ENCODE peak calls at places on chromosome 9, in four cellular contexts. K is right atrium auricular region, C is choroid plexus epithelial cell, M is GM12865. E is an unnamed sample.

GRCh38 chr9:121568541-121569265 is 69.1 kb upstream of the GGTA1 start:
- DNase-seq in C (no peak), M (no peak), K (peak; percentile 74), E (no peak)

GRCh38 chr9:108835831-108836230 is 20.0 kb downstream of the ACTL7B start:
- DNase-seq in M (no peak), K (no peak), C (no peak), E (no peak)

GRCh38 chr9:76542360-76542759 is 83.4 kb downstream of the GCNT1 start:
- DNase-seq in M (no peak), C (no peak), K (no peak), E (no peak)

GRCh38 chr9:28342815-28343338 is 769.6 kb upstream of the C9orf72 start:
- DNase-seq in C (no peak), M (no peak), K (no peak), E (no peak)

GRCh38 chr9:92463989-92464388 is 18.3 kb downstream of the ASPN start:
- DNase-seq in C (peak; percentile 87), M (no peak), K (no peak), E (no peak)

GRCh38 chr9:75624984-75625383 is 265.5 kb upstream of the PCSK5 start:
- DNase-seq in C (no peak), K (no peak), M (no peak), E (no peak)

GRCh38 chr9:34246453-34246852 is 67.6 kb downstream of the UBAP1 start:
- DNase-seq in M (no peak), K (no peak), C (no peak), E (no peak)

GRCh38 chr9:86207193-86207592 is 52.3 kb downstream of the C9orf153 start:
- DNase-seq in C (no peak), M (no peak), K (no peak), E (no peak)

GRCh38 chr9:2817987-2818386 is 25.9 kb downstream of the PUM3 start:
- DNase-seq in M (no peak), K (no peak), C (peak; percentile 17), E (no peak)

GRCh38 chr9:117073539-117074336 is 341.1 kb downstream of the ASTN2 start:
- DNase-seq in M (peak; percentile 34), K (no peak), C (peak; percentile 57), E (no peak)

GRCh38 chr9:105751761-105752160 is 57.4 kb downstream of the TMEM38B start:
- DNase-seq in K (no peak), M (no peak), C (no peak), E (no peak)

GRCh38 chr9:72733896-72734295 is 212.5 kb downstream of the TMC1 start:
- DNase-seq in C (no peak), K (no peak), M (no peak), E (no peak)

GRCh38 chr9:104795082-104795481 is 31.2 kb downstream of the NIPSNAP3B start:
- DNase-seq in M (no peak), C (peak; percentile 22), K (no peak), E (peak; percentile 72)

GRCh38 chr9:68540712-68541535 is at the start of gene TMEM252:
- DNase-seq in K (no peak), M (no peak), C (peak; percentile 52), E (no peak)

GRCh38 chr9:15304620-15305019 is 2.4 kb downstream of the TTC39B start:
- DNase-seq in K (no peak), C (no peak), M (peak; percentile 49), E (no peak)

GRCh38 chr9:21558627-21559401 is 76.7 kb upstream of the IFNE start:
- DNase-seq in M (no peak), K (no peak), C (peak; percentile 48), E (no peak)

GRCh38 chr9:90107021-90107771 is 502.4 kb downstream of the GADD45G start:
- DNase-seq in M (no peak), K (peak; percentile 70), C (no peak), E (no peak)

GRCh38 chr9:83708515-83709158 is 879 bp upstream of the UBQLN1 start:
- DNase-seq in C (peak; percentile 76), K (peak; percentile 88), M (peak; percentile 81), E (peak; percentile 92)
- TF ChIP-seq CTCF in C (no peak), K (no peak), M (peak; percentile 43), E (no peak)

GRCh38 chr9:136016882-136017812 is 56.0 kb upstream of the UBAC1 start:
- DNase-seq in C (no peak), M (no peak), K (no peak), E (no peak)
- TF ChIP-seq CTCF in C (no peak), M (no peak), K (no peak), E (no peak)

DNA sequence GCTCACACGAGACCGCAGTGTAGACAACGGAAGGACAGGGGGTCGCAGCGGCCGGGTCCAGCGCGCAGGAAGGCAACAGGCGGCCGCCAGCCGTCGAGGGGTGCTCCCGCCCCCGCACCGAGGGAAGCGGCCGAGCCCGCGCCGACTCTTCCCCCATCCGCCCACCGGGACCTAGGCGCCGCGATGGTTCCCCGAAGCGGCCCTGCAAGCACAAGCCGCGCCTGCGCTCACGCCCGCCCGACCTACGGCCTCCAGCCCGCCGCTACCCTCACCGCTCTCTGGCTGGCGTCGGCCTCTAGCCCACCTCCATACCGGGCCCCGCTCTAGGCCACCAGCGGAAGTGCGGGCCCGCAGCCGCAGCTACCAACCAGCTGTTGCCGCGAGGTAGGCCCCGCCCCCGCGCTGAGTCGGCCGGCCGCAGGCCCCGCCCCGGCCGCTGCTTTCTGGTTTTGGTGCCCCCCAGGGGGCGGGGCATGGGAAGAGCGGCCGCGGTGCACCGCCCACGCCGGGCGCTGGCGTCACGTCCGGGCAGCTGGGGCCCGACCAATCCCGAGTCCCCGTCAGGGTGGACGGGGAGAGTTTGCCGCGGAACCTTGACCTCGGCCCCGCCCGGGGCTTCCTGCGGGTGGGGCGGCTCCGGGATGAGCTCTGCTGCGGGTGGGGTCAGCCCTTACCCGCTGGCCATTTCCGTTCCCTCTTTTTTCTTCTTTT is at the start of gene SETX:
- DNase-seq in K (peak; percentile 96), M (peak; percentile 99), C (peak; percentile 98), E (peak; percentile 98)
- TF ChIP-seq CTCF in K (no peak), M (no peak), C (no peak), E (no peak)

DNA sequence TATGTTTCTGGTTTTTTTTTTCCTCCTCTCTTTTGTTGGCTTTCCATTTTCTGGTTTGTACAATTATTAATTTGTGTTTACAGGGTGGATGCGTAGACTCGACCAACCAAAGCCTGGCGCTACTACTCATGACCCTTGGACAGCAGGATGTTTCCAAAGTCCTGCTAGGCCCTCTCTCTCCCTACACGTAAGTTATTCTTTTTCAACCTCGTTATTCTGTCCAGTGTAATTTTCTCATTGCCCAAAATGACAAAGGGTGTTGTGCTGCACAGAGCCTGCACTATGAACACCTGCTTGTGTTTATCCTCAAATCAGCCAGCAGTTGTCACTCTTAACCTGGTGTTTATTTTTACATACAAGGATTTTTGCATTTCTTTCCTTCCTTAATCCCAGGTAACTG is 56.6 kb downstream of the RCL1 start:
- DNase-seq in M (no peak), C (no peak), K (no peak), E (no peak)
- TF ChIP-seq CTCF in M (no peak), C (no peak), K (no peak), E (no peak)

GRCh38 chr9:93994132-93994531 is 39.0 kb upstream of the BARX1 start:
- DNase-seq in K (no peak), M (no peak), C (no peak), E (peak; percentile 77)

GRCh38 chr9:94002316-94003140 is 47.4 kb upstream of the BARX1 start:
- DNase-seq in M (peak; percentile 64), K (no peak), C (peak; percentile 82), E (peak; percentile 81)

GRCh38 chr9:93992830-93993229 is 37.7 kb upstream of the BARX1 start:
- DNase-seq in C (no peak), M (no peak), K (no peak), E (no peak)

GRCh38 chr9:93996367-93996766 is 41.2 kb upstream of the BARX1 start:
- DNase-seq in K (no peak), M (no peak), C (no peak), E (no peak)

DNA sequence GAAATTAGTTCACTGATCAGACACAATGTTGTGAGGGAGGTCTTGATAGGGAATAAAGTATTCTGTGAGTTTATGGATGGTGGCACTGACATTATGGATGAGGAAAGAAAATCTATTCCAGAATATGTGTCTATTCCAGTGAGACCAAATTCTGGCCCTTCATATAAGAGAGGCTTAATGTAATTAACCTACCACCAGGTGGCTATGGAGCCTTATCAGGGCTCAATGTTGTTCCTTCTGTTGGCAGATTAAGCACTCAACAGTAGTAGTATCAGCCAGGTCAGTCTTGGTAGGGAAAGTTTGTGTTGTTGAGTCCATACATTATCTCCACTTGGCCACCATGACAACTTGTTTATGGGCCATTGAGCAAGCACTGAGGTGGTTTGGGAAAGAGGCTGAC is 41.7 kb upstream of the BARX1 start:
- DNase-seq in C (peak; percentile 23), K (no peak), M (no peak), E (peak; percentile 45)
- TF ChIP-seq CTCF in C (peak; percentile 31), K (no peak), M (no peak), E (no peak)

E was measured in esophagus muscularis mucosa.